ENCODE peak calls at places on chromosome 4, in seven cellular contexts. H is mesenchymal stem cell, W is psoas muscle, A is breast epithelium, Q is GM23248, P is heart right ventricle, M is fibroblast of lung. S is an unnamed sample. For H3K4me1 and H3K27me3, the result is how much of the 10 kb centered on the place peaks cover.

GRCh38 chr4:130336585-130337217 is 1240.7 kb downstream of the C4orf33 start:
- DNase-seq in H (peak), W (no peak), A (no peak), Q (peak), P (no peak), M (peak), S (no peak)

GRCh38 chr4:73832651-73833237 is 3.7 kb upstream of the CXCL6 start:
- DNase-seq in H (no peak), W (no peak), A (no peak), Q (peak), P (no peak), M (peak), S (no peak)

GRCh38 chr4:102601586-102602227 is 100.5 kb downstream of the NFKB1 start:
- DNase-seq in H (no peak), W (no peak), A (no peak), Q (no peak), P (no peak), M (no peak), S (no peak)

GRCh38 chr4:142142403-142142802 is 506.0 kb downstream of the IL15 start:
- DNase-seq in H (no peak), W (no peak), A (no peak), Q (no peak), P (no peak), M (no peak), S (no peak)

GRCh38 chr4:40317921-40318658 is 17.0 kb upstream of the CHRNA9 start:
- DNase-seq in H (no peak), W (no peak), A (no peak), Q (no peak), P (no peak), M (peak), S (no peak)

GRCh38 chr4:21710212-21710843 is 238.2 kb downstream of the KCNIP4 start:
- DNase-seq in H (no peak), W (no peak), A (no peak), Q (no peak), P (no peak), M (no peak), S (no peak)

GRCh38 chr4:118335316-118335715 is 17.5 kb downstream of the PRSS12 start:
- DNase-seq in H (no peak), W (no peak), A (no peak), Q (no peak), P (no peak), M (no peak), S (no peak)

GRCh38 chr4:7189475-7190277 is 2.7 kb upstream of the SORCS2 start:
- DNase-seq in H (no peak), W (peak), A (peak), Q (no peak), P (no peak), M (no peak), S (no peak)

GRCh38 chr4:152273343-152273742 is 262.5 kb downstream of the FBXW7 start:
- DNase-seq in H (peak), W (no peak), A (no peak), Q (peak), P (no peak), M (no peak), S (no peak)

GRCh38 chr4:84500386-84501196 is 1.5 kb upstream of the NKX6-1 start:
- DNase-seq in H (no peak), W (no peak), A (no peak), Q (no peak), P (no peak), M (no peak), S (no peak)

GRCh38 chr4:55947254-55947882 is 1.4 kb upstream of the CEP135 start:
- DNase-seq in H (peak), W (no peak), A (no peak), Q (peak), P (no peak), M (peak), S (no peak)

GRCh38 chr4:155559915-155560314 is 106.7 kb upstream of the GUCY1A1 start:
- DNase-seq in H (peak), W (no peak), A (no peak), Q (no peak), P (no peak), M (no peak), S (no peak)

GRCh38 chr4:122787940-122788339 is 38.7 kb upstream of the FGF2 start:
- DNase-seq in H (no peak), W (no peak), A (no peak), Q (no peak), P (no peak), M (no peak), S (no peak)

GRCh38 chr4:5821665-5822358 is 71.1 kb downstream of the CRMP1 start:
- DNase-seq in H (no peak), W (no peak), A (no peak), Q (peak), P (no peak), M (no peak), S (no peak)
- H3K4me1 ChIP-seq in H (under half), W (under half), A (under half), Q (under half), P (under half), M (under half), S (under half)

GRCh38 chr4:182448281-182449151 is 205.3 kb downstream of the TENM3 start:
- DNase-seq in H (peak), W (peak), A (peak), Q (peak), P (peak), M (peak), S (peak)
- H3K27me3 ChIP-seq in H (under half), W (under half), A (under half), Q (half or more), P (under half), M (under half), S (under half)

GRCh38 chr4:121011780-121012340 is 60.5 kb downstream of the NDNF start:
- DNase-seq in H (no peak), W (no peak), A (no peak), Q (no peak), P (no peak), M (no peak), S (no peak)

GRCh38 chr4:121009578-121010338 is 62.6 kb downstream of the NDNF start:
- DNase-seq in H (no peak), W (no peak), A (no peak), Q (no peak), P (no peak), M (no peak), S (no peak)

GRCh38 chr4:121016630-121017029 is 55.7 kb downstream of the NDNF start:
- DNase-seq in H (no peak), W (no peak), A (no peak), Q (no peak), P (no peak), M (no peak), S (peak)

DNA sequence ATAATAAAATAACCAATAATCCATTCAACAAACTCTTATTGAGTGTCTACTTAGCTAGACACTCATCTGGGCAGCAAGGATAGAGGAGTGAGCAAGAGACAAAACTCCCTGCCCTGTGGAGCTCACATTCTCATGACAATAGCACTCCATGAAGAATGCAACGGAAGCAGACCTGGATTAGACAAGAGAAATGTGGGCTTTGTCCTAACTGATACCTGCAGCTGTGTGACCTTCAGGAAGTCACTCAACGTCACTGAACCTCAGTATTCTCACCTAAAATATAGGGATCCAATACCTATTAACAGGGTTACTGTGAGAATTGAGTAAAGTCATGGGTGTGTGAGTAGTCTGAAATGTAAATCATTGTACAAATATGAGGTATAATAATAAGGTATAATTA is 61.2 kb downstream of the NDNF start:
- DNase-seq in H (no peak), W (no peak), A (no peak), Q (no peak), P (no peak), M (no peak), S (no peak)
- H3K4me1 ChIP-seq in H (under half), W (under half), A (under half), Q (under half), P (under half), M (under half), S (under half)

GRCh38 chr4:6109842-6110560 is 90.3 kb downstream of the JAKMIP1 start:
- DNase-seq in H (no peak), W (no peak), A (no peak), Q (no peak), P (no peak), M (no peak), S (peak)
- H3K27me3 ChIP-seq in H (under half), W (under half), A (half or more), Q (under half), P (under half), M (under half), S (under half)